ENCODE peak calls at places on chromosomes 4 and X, in six cellular contexts. W is tibial nerve; Q is Peyer's patch; A is ascending aorta; S is CD4-positive, CD25-positive, alpha-beta regulatory T cell; C is mammary epithelial cell. O is an unnamed sample.

GRCh38 chr4:168972601-168973000 is 37.5 kb downstream of the CBR4 start:
- DNase-seq in W (no peak), Q (no peak), A (no peak), S (no peak), C (no peak), O (no peak)

GRCh38 chr4:152443859-152444258 is 92.0 kb downstream of the FBXW7 start:
- DNase-seq in W (no peak), Q (no peak), A (no peak), S (no peak), C (no peak), O (no peak)

GRCh38 chrX:23959781-23960180 is 52.0 kb downstream of the CXorf58 start:
- DNase-seq in W (no peak), Q (no peak), A (no peak), S (no peak), C (no peak), O (no peak)

GRCh38 chr4:170005472-170005871 is 20.7 kb downstream of the MFAP3L start:
- DNase-seq in W (no peak), Q (no peak), A (peak; percentile 73), S (no peak), C (no peak), O (no peak)

GRCh38 chr4:2937146-2937857 is 25.9 kb downstream of the NOP14 start:
- DNase-seq in W (no peak), Q (peak; percentile 47), A (peak; percentile 60), S (no peak), C (peak; percentile 98), O (no peak)

GRCh38 chr4:25065451-25065850 is 34.7 kb upstream of the LGI2 start:
- DNase-seq in W (no peak), Q (no peak), A (no peak), S (no peak), C (no peak), O (no peak)

GRCh38 chr4:20589436-20589835 is 110.8 kb upstream of the PACRGL start:
- DNase-seq in W (no peak), Q (no peak), A (no peak), S (no peak), C (no peak), O (no peak)

GRCh38 chr4:149914521-149915115 is 99.0 kb upstream of the IQCM start:
- DNase-seq in W (no peak), Q (no peak), A (no peak), S (no peak), C (peak; percentile 13), O (no peak)

GRCh38 chr4:92305148-92305877 is 1.5 kb downstream of the GRID2 start:
- DNase-seq in W (no peak), Q (peak; percentile 46), A (no peak), S (no peak), C (peak; percentile 29), O (no peak)

GRCh38 chrX:17046478-17047097 is 100.1 kb downstream of the REPS2 start:
- DNase-seq in W (peak; percentile 18), Q (peak; percentile 87), A (peak; percentile 84), S (peak; percentile 3), C (peak; percentile 56), O (no peak)

GRCh38 chr4:141196227-141196928 is 24.3 kb upstream of the ZNF330 start:
- DNase-seq in W (no peak), Q (no peak), A (no peak), S (no peak), C (no peak), O (no peak)

DNA sequence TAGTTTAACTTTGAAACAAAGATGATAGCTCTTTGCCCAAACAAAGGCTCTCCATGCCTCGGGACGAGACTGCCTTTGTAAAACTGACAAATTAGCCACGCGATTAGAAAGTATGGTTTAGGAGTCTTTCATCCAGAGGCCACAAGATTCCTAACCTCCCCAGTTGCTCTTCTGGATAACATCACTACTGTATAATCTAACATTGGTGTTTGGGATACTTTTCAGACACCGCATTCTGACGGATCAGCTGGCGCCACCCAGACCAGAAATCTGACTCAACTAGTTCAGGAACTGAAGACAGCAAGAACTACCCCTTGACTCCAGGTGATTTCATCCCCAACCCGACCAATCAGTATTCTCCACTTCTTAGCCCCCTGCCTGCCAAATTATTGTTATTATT is 98.1 kb upstream of the TEX13D start:
- DNase-seq in W (no peak), Q (no peak), A (no peak), S (no peak), C (no peak), O (no peak)
- H3K27me3 ChIP-seq in W (peaks cover 4% of the 10 kb centered on the region), Q (no peaks in the 10 kb centered on the region), A (no peaks in the 10 kb centered on the region), S (no peaks in the 10 kb centered on the region), C (no peaks in the 10 kb centered on the region), O (no peaks in the 10 kb centered on the region)

DNA sequence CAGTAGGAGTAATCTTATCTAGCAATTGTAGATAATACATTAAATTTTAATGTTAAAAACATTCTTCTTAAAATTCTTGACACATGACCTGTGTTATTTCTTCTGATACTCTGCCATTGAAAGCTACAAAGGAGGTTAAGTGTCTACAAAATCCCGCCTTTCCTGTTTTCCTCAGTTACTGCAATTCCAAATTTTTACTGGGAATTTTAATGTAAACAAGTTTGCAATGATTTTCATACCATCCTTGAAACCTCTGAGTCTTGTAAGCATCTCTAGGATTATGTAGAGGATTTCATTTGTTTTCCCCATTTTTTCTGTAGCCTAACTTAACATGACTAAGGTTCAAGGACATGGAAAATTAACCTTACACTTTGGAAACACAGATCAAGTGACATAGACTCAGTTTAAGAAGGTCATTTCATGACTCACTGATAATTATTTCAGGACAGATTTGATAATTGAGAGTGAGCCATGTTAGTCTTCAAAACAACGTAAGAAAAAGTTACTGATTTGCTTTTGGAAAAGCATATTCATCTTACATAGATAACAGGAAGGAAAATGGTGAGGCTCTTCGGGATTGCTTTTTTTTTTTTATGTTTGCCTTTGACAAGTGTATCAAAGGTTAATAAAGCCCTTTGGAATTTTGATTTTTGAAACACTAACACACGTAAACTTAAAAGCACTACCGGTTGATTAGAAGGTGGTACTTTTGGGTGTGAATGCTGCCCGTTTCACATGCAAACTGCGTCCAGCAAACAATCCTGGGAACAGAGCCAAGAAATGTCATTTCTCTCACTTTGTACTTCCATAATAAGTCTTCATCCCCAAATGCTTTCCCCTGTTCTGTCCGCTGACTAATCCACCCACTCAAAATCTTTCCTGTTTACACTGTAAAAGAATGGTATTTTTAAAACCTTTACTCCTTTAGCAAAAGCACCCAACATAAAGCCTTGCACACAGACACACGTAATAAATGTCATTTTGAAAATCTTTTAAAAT is 39.4 kb upstream of the PDLIM5 start:
- DNase-seq in W (no peak), Q (no peak), A (no peak), S (no peak), C (peak; percentile 64), O (no peak)
- H3K27ac ChIP-seq in W (peak overlapping the region; percentile 61), Q (no peak overlapping the region), A (peak overlapping the region; percentile 80), S (no peak overlapping the region), C (no peak overlapping the region), O (no peak overlapping the region)

GRCh38 chr4:101853028-101853427 is 62.5 kb downstream of the BANK1 start:
- DNase-seq in W (no peak), Q (no peak), A (no peak), S (no peak), C (no peak), O (no peak)

GRCh38 chr4:101855239-101855638 is 64.7 kb downstream of the BANK1 start:
- DNase-seq in W (no peak), Q (no peak), A (no peak), S (no peak), C (no peak), O (no peak)

GRCh38 chr4:101856149-101856548 is 65.6 kb downstream of the BANK1 start:
- DNase-seq in W (no peak), Q (no peak), A (no peak), S (no peak), C (no peak), O (no peak)

GRCh38 chr4:101853691-101854090 is 63.2 kb downstream of the BANK1 start:
- DNase-seq in W (no peak), Q (no peak), A (no peak), S (no peak), C (no peak), O (no peak)

GRCh38 chr4:101857176-101857575 is 66.6 kb downstream of the BANK1 start:
- DNase-seq in W (no peak), Q (no peak), A (no peak), S (no peak), C (no peak), O (no peak)
- H3K4me3 ChIP-seq in W (no peak overlapping the region), Q (no peak overlapping the region), A (no peak overlapping the region), S (no peak overlapping the region), C (no peak overlapping the region), O (no peak overlapping the region)

GRCh38 chrX:71992711-71993110 is 82.1 kb downstream of the NHSL2 start:
- DNase-seq in W (no peak), Q (no peak), A (no peak), S (no peak), C (no peak), O (peak; percentile 55)
- H3K27me3 ChIP-seq in W (peaks cover 1% of the 10 kb centered on the region), Q (no peaks in the 10 kb centered on the region), A (no peaks in the 10 kb centered on the region), S (no peaks in the 10 kb centered on the region), C (no peaks in the 10 kb centered on the region), O (no peaks in the 10 kb centered on the region)

GRCh38 chr4:968221-968620 is 5.1 kb downstream of the DGKQ start:
- DNase-seq in W (no peak), Q (no peak), A (peak; percentile 61), S (no peak), C (no peak), O (no peak)
- H3K27ac ChIP-seq in W (no peak overlapping the region), Q (no peak overlapping the region), A (no peak overlapping the region), S (no peak overlapping the region), C (no peak overlapping the region), O (no peak overlapping the region)

DNA sequence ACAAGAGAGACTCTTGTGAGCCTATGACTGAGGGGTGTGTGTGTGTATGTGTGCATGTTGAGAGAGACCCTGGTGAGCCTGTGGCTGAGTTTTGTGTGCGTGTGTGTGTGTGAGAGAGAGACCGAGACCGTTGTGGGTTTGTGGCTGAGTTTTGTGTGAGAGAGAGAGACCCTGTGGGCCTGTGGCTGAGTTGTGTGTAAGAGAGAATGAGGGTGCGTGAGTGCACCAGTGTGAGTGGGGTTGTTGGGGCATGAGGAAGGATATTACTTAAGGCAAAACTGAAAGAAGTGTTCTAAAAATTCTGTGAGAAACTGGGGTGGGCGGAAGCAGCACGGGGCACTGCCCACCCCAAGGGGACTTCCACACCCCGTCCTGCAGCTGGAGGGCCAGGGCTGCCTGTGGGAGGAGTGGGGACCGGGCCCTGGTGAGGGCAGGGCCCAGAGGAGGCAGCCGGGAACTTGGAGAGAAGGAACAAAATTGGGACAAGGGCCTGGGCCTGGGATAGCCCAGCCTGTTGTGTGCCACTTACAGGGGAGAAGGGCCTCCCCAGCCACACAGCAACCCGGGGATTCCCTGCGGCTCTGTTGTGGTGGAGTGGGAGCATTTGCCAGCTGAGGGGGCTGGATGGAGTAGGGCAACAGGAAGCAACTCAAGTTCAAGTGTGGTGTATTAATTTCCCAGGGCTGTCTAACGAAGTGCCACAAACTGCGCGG is 22.0 kb downstream of the TMEM131L start:
- DNase-seq in W (no peak), Q (no peak), A (no peak), S (peak; percentile 70), C (peak; percentile 69), O (peak; percentile 66)
- H3K4me3 ChIP-seq in W (peak overlapping the region; percentile 10), Q (peak overlapping the region; percentile 31), A (peak overlapping the region; percentile 47), S (peak overlapping the region; percentile 90), C (peak overlapping the region; percentile 16), O (peak overlapping the region; percentile 54)

DNA sequence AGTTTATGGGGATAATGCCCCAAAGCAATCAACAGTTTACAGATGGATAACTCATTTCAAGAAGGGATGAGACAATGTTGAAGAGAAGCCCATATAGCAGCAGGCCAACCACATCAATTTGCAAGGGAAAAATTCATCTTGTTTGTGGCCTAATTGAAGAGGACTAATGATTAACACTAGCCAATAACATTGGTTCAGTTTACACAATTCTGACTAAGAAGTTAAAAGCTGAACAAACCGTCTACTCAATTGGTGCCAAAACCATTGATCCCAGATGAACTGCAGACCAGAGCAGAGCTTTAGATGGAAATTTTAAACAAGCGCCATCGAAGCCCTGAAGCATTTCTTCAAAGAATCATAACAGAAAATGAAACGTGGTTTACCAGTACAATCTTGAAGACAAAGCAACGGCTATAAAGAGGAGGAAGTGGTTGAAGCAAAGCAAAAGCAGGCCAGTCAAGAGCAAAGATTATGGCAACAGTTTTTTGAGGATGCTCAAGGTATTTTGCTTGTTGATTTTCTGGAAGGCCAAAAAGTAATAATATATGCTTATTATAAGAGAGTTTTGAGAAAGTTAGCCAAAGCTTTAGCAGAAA is 20.5 kb upstream of the BLTP1 start:
- DNase-seq in W (no peak), Q (no peak), A (no peak), S (no peak), C (no peak), O (no peak)
- H3K27me3 ChIP-seq in W (no peaks in the 10 kb centered on the region), Q (no peaks in the 10 kb centered on the region), A (no peaks in the 10 kb centered on the region), S (peaks cover 3% of the 10 kb centered on the region), C (peaks cover 6% of the 10 kb centered on the region), O (no peaks in the 10 kb centered on the region)